ENCODE peak calls at places on chromosomes 5 and 9, in ten cellular contexts. One of them, this sample, is unnamed. For H3K4me1, the result is how much of the 10 kb centered on the place peaks cover.

GRCh38 chr5:40365357-40366330 is 314.1 kb upstream of the PTGER4 start:
- DNase-seq in astrocyte: no peak
- DNase-seq in right cardiac atrium: no peak
- DNase-seq in GM23248: no peak
- DNase-seq in CD8-positive, alpha-beta T cell: no peak
- DNase-seq in adrenal gland: no peak
- DNase-seq in left ventricle myocardium inferior: no peak
- DNase-seq in fibroblast of lung: no peak
- DNase-seq in body of pancreas: no peak
- DNase-seq in spleen: no peak
- DNase-seq in this sample: no peak

GRCh38 chr5:160835376-160835775 is 16.6 kb downstream of the ATP10B start:
- DNase-seq in CD8-positive, alpha-beta T cell: no peak
- DNase-seq in astrocyte: no peak
- DNase-seq in adrenal gland: no peak
- DNase-seq in right cardiac atrium: no peak
- DNase-seq in GM23248: no peak
- DNase-seq in fibroblast of lung: no peak
- DNase-seq in left ventricle myocardium inferior: no peak
- DNase-seq in body of pancreas: peak
- DNase-seq in spleen: no peak
- DNase-seq in this sample: no peak

GRCh38 chr5:161544350-161544765 is 2.2 kb downstream of the GABRB2 start:
- DNase-seq in GM23248: peak
- DNase-seq in CD8-positive, alpha-beta T cell: no peak
- DNase-seq in right cardiac atrium: peak
- DNase-seq in left ventricle myocardium inferior: no peak
- DNase-seq in astrocyte: peak
- DNase-seq in body of pancreas: peak
- DNase-seq in adrenal gland: peak
- DNase-seq in spleen: no peak
- DNase-seq in fibroblast of lung: peak
- DNase-seq in this sample: peak

GRCh38 chr9:97640290-97640689 is 6.7 kb downstream of the NCBP1 start:
- DNase-seq in astrocyte: no peak
- DNase-seq in adrenal gland: no peak
- DNase-seq in fibroblast of lung: no peak
- DNase-seq in left ventricle myocardium inferior: no peak
- DNase-seq in spleen: no peak
- DNase-seq in GM23248: peak
- DNase-seq in body of pancreas: no peak
- DNase-seq in CD8-positive, alpha-beta T cell: no peak
- DNase-seq in right cardiac atrium: no peak
- DNase-seq in this sample: peak

GRCh38 chr9:98871456-98872065 is 64.1 kb downstream of the GALNT12 start:
- DNase-seq in GM23248: no peak
- DNase-seq in adrenal gland: no peak
- DNase-seq in CD8-positive, alpha-beta T cell: no peak
- DNase-seq in body of pancreas: no peak
- DNase-seq in fibroblast of lung: no peak
- DNase-seq in left ventricle myocardium inferior: no peak
- DNase-seq in spleen: no peak
- DNase-seq in astrocyte: no peak
- DNase-seq in right cardiac atrium: no peak
- DNase-seq in this sample: no peak

GRCh38 chr5:18024542-18024941 is 390.3 kb downstream of the TAF11L14 start:
- DNase-seq in left ventricle myocardium inferior: no peak
- DNase-seq in CD8-positive, alpha-beta T cell: no peak
- DNase-seq in fibroblast of lung: no peak
- DNase-seq in right cardiac atrium: no peak
- DNase-seq in astrocyte: no peak
- DNase-seq in spleen: no peak
- DNase-seq in body of pancreas: no peak
- DNase-seq in adrenal gland: no peak
- DNase-seq in GM23248: no peak
- DNase-seq in this sample: no peak

GRCh38 chr5:125348221-125348692 is 601.8 kb upstream of the ZNF608 start:
- DNase-seq in GM23248: peak
- DNase-seq in adrenal gland: no peak
- DNase-seq in left ventricle myocardium inferior: peak
- DNase-seq in body of pancreas: peak
- DNase-seq in right cardiac atrium: peak
- DNase-seq in CD8-positive, alpha-beta T cell: no peak
- DNase-seq in astrocyte: no peak
- DNase-seq in fibroblast of lung: peak
- DNase-seq in spleen: no peak
- DNase-seq in this sample: no peak

GRCh38 chr9:89522979-89523305 is 25.0 kb upstream of the SEMA4D start:
- DNase-seq in left ventricle myocardium inferior: no peak
- DNase-seq in GM23248: no peak
- DNase-seq in CD8-positive, alpha-beta T cell: no peak
- DNase-seq in body of pancreas: no peak
- DNase-seq in astrocyte: no peak
- DNase-seq in fibroblast of lung: no peak
- DNase-seq in spleen: no peak
- DNase-seq in adrenal gland: no peak
- DNase-seq in right cardiac atrium: no peak
- DNase-seq in this sample: no peak

GRCh38 chr5:40606077-40606765 is 73.5 kb upstream of the PTGER4 start:
- DNase-seq in right cardiac atrium: peak
- DNase-seq in CD8-positive, alpha-beta T cell: no peak
- DNase-seq in left ventricle myocardium inferior: no peak
- DNase-seq in adrenal gland: no peak
- DNase-seq in spleen: no peak
- DNase-seq in fibroblast of lung: no peak
- DNase-seq in astrocyte: no peak
- DNase-seq in GM23248: no peak
- DNase-seq in body of pancreas: no peak
- DNase-seq in this sample: no peak

GRCh38 chr5:122180863-122181519 is 51.6 kb downstream of the ZNF474 start:
- DNase-seq in CD8-positive, alpha-beta T cell: no peak
- DNase-seq in adrenal gland: no peak
- DNase-seq in left ventricle myocardium inferior: no peak
- DNase-seq in right cardiac atrium: no peak
- DNase-seq in body of pancreas: no peak
- DNase-seq in spleen: no peak
- DNase-seq in GM23248: peak
- DNase-seq in astrocyte: peak
- DNase-seq in fibroblast of lung: peak
- DNase-seq in this sample: no peak

GRCh38 chr9:132486706-132487350 is 76.8 kb downstream of the CFAP77 start:
- DNase-seq in astrocyte: no peak
- DNase-seq in fibroblast of lung: no peak
- DNase-seq in right cardiac atrium: no peak
- DNase-seq in spleen: no peak
- DNase-seq in body of pancreas: no peak
- DNase-seq in CD8-positive, alpha-beta T cell: peak
- DNase-seq in left ventricle myocardium inferior: no peak
- DNase-seq in GM23248: no peak
- DNase-seq in adrenal gland: no peak
- DNase-seq in this sample: no peak

GRCh38 chr9:127588740-127589506 is 23.2 kb upstream of the STXBP1 start:
- DNase-seq in body of pancreas: no peak
- DNase-seq in spleen: no peak
- DNase-seq in fibroblast of lung: no peak
- DNase-seq in astrocyte: no peak
- DNase-seq in left ventricle myocardium inferior: no peak
- DNase-seq in CD8-positive, alpha-beta T cell: no peak
- DNase-seq in adrenal gland: no peak
- DNase-seq in right cardiac atrium: no peak
- DNase-seq in GM23248: no peak
- DNase-seq in this sample: no peak

GRCh38 chr9:96447406-96447805 is 2.6 kb upstream of the HABP4 start:
- DNase-seq in fibroblast of lung: no peak
- DNase-seq in left ventricle myocardium inferior: no peak
- DNase-seq in adrenal gland: no peak
- DNase-seq in astrocyte: no peak
- DNase-seq in right cardiac atrium: no peak
- DNase-seq in body of pancreas: no peak
- DNase-seq in GM23248: no peak
- DNase-seq in spleen: no peak
- DNase-seq in CD8-positive, alpha-beta T cell: no peak
- DNase-seq in this sample: no peak

GRCh38 chr9:95724253-95724991 is 151.1 kb upstream of the ERCC6L2 start:
- DNase-seq in CD8-positive, alpha-beta T cell: peak
- DNase-seq in fibroblast of lung: no peak
- DNase-seq in adrenal gland: no peak
- DNase-seq in left ventricle myocardium inferior: no peak
- DNase-seq in astrocyte: no peak
- DNase-seq in body of pancreas: no peak
- DNase-seq in GM23248: no peak
- DNase-seq in right cardiac atrium: no peak
- DNase-seq in spleen: no peak
- DNase-seq in this sample: no peak

DNA sequence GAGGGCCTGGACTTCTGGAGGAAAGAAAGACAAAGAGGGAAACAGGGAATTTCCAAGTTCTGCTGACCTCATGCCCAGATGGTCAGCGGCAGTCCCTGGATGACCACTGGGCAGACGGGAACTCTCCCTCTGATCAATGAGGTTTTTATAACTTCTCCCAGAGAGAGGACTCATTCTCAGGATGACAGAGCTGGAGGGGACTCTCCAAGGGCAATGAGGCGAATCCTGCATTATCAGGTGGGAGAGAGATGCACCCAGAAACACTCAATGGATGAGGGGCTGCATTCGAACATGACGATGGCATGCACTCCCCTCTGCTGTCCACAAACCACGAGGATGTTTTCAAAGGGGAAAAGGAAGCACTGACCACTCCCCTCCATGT is 12.7 kb downstream of the TNIP1 start:
- DNase-seq in left ventricle myocardium inferior: no peak
- DNase-seq in CD8-positive, alpha-beta T cell: no peak
- DNase-seq in GM23248: peak
- DNase-seq in fibroblast of lung: no peak
- DNase-seq in astrocyte: no peak
- DNase-seq in adrenal gland: no peak
- DNase-seq in right cardiac atrium: no peak
- DNase-seq in spleen: no peak
- DNase-seq in body of pancreas: no peak
- DNase-seq in this sample: no peak
- H3K27ac ChIP-seq in left ventricle myocardium inferior: peak
- H3K27ac ChIP-seq in CD8-positive, alpha-beta T cell: no peak
- H3K27ac ChIP-seq in GM23248: no peak
- H3K27ac ChIP-seq in fibroblast of lung: no peak
- H3K27ac ChIP-seq in astrocyte: peak
- H3K27ac ChIP-seq in adrenal gland: peak
- H3K27ac ChIP-seq in right cardiac atrium: peak
- H3K27ac ChIP-seq in spleen: peak
- H3K27ac ChIP-seq in body of pancreas: peak
- H3K27ac ChIP-seq in this sample: no peak

GRCh38 chr5:172905346-172905756 is 53.9 kb upstream of the RPL26L1 start:
- DNase-seq in CD8-positive, alpha-beta T cell: no peak
- DNase-seq in spleen: no peak
- DNase-seq in right cardiac atrium: peak
- DNase-seq in body of pancreas: no peak
- DNase-seq in GM23248: no peak
- DNase-seq in left ventricle myocardium inferior: no peak
- DNase-seq in fibroblast of lung: no peak
- DNase-seq in adrenal gland: no peak
- DNase-seq in astrocyte: no peak
- DNase-seq in this sample: no peak
- H3K4me1 ChIP-seq in CD8-positive, alpha-beta T cell: under half
- H3K4me1 ChIP-seq in spleen: under half
- H3K4me1 ChIP-seq in right cardiac atrium: under half
- H3K4me1 ChIP-seq in body of pancreas: half or more
- H3K4me1 ChIP-seq in GM23248: half or more
- H3K4me1 ChIP-seq in left ventricle myocardium inferior: half or more
- H3K4me1 ChIP-seq in fibroblast of lung: under half
- H3K4me1 ChIP-seq in adrenal gland: half or more
- H3K4me1 ChIP-seq in astrocyte: half or more
- H3K4me1 ChIP-seq in this sample: under half

DNA sequence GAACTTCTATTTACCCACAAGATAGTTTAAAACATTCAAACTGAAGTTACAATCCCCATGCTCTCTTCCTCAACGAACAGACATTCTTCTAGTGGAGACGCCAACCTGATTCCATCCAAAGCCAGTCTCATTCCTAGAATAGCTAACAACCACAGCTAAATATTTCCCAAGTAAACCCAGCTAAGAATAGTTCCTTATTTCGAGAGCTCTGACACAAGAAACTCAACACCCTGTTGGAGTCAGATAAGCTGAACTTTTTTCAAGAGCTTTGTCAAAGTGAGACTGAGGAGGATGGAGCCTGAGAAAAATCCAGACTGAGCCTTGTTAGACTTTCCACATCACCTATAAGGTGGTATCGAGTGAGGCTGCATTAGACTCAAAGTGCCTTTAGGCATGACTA is 56.7 kb upstream of the RPS23 start:
- DNase-seq in GM23248: peak
- DNase-seq in astrocyte: peak
- DNase-seq in spleen: no peak
- DNase-seq in body of pancreas: no peak
- DNase-seq in fibroblast of lung: peak
- DNase-seq in CD8-positive, alpha-beta T cell: no peak
- DNase-seq in right cardiac atrium: no peak
- DNase-seq in left ventricle myocardium inferior: no peak
- DNase-seq in adrenal gland: no peak
- DNase-seq in this sample: no peak
- H3K27ac ChIP-seq in GM23248: peak
- H3K27ac ChIP-seq in astrocyte: peak
- H3K27ac ChIP-seq in spleen: no peak
- H3K27ac ChIP-seq in body of pancreas: no peak
- H3K27ac ChIP-seq in fibroblast of lung: peak
- H3K27ac ChIP-seq in CD8-positive, alpha-beta T cell: no peak
- H3K27ac ChIP-seq in right cardiac atrium: peak
- H3K27ac ChIP-seq in left ventricle myocardium inferior: peak
- H3K27ac ChIP-seq in adrenal gland: peak
- H3K27ac ChIP-seq in this sample: peak

DNA sequence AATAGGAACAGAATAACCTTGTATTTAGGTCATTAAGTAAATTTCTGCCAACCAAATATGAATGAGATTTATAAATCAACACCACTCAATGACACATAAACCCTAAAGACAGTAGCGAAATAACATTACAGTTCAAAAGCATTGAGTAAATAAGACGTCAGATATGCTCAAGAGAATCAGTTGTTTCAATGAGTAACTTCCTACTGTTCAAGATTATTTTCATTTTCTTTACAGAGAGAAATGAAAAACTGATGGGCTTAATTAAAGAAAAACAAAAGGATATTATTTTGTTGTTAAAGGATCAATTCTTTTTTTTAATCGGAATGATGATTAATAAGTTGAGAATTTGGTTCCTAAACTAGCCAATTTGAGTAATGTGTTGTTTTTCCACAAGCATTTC is 150.1 kb downstream of the BNC2 start:
- DNase-seq in body of pancreas: no peak
- DNase-seq in adrenal gland: no peak
- DNase-seq in spleen: no peak
- DNase-seq in left ventricle myocardium inferior: no peak
- DNase-seq in fibroblast of lung: peak
- DNase-seq in GM23248: peak
- DNase-seq in right cardiac atrium: no peak
- DNase-seq in CD8-positive, alpha-beta T cell: no peak
- DNase-seq in astrocyte: peak
- DNase-seq in this sample: no peak
- H3K4me1 ChIP-seq in body of pancreas: under half
- H3K4me1 ChIP-seq in adrenal gland: under half
- H3K4me1 ChIP-seq in spleen: under half
- H3K4me1 ChIP-seq in left ventricle myocardium inferior: under half
- H3K4me1 ChIP-seq in fibroblast of lung: under half
- H3K4me1 ChIP-seq in GM23248: half or more
- H3K4me1 ChIP-seq in right cardiac atrium: under half
- H3K4me1 ChIP-seq in CD8-positive, alpha-beta T cell: under half
- H3K4me1 ChIP-seq in astrocyte: under half
- H3K4me1 ChIP-seq in this sample: under half